ENCODE peak calls at places on chromosome 4, in four cellular contexts. O is GM12891, E is HL-60, J is K562. Q is an unnamed sample.
A peak's percentile ranks its signal among the peaks of the same experiment; 100 is the strongest.

GRCh38 chr4:140156529-140157171 is 2.7 kb upstream of the MAML3 start:
- DNase-seq in O (peak; percentile 18), E (peak; percentile 84), J (no peak), Q (peak; percentile 24)

GRCh38 chr4:113987382-113987930 is 8.0 kb upstream of the ARSJ start:
- DNase-seq in O (no peak), E (no peak), J (no peak), Q (no peak)

GRCh38 chr4:160877087-160877790 is 1286.6 kb downstream of the FSTL5 start:
- DNase-seq in O (no peak), E (no peak), J (no peak), Q (no peak)

GRCh38 chr4:111717916-111718315 is 427.3 kb upstream of the FAM241A start:
- DNase-seq in O (no peak), E (no peak), J (no peak), Q (no peak)

GRCh38 chr4:110630621-110631402 is 7.9 kb upstream of the PITX2 start:
- DNase-seq in O (no peak), E (no peak), J (no peak), Q (no peak)

GRCh38 chr4:19651481-19651880 is 600.2 kb upstream of the SLIT2 start:
- DNase-seq in O (no peak), E (no peak), J (no peak), Q (no peak)

GRCh38 chr4:2354127-2354526 is 64.3 kb downstream of the ZFYVE28 start:
- DNase-seq in O (no peak), E (no peak), J (peak; percentile 53), Q (no peak)

GRCh38 chr4:39042365-39042764 is 10.2 kb upstream of the TMEM156 start:
- DNase-seq in O (no peak), E (peak; percentile 12), J (no peak), Q (no peak)

GRCh38 chr4:2255501-2256155 is 6.3 kb downstream of the MXD4 start:
- DNase-seq in O (peak; percentile 6), E (no peak), J (no peak), Q (no peak)

GRCh38 chr4:23934915-23935314 is 45.1 kb upstream of the PPARGC1A start:
- DNase-seq in O (no peak), E (peak; percentile 9), J (no peak), Q (no peak)

GRCh38 chr4:3346146-3346545 is 53.3 kb downstream of the RGS12 start:
- DNase-seq in O (peak; percentile 57), E (peak; percentile 77), J (peak; percentile 68), Q (peak; percentile 30)

GRCh38 chr4:116302990-116303735 is 782.2 kb downstream of the TRAM1L1 start:
- DNase-seq in O (no peak), E (no peak), J (no peak), Q (no peak)

GRCh38 chr4:48193096-48193836 is 59.2 kb upstream of the TXK start:
- DNase-seq in O (no peak), E (no peak), J (no peak), Q (no peak)

GRCh38 chr4:145842224-145842887 is 96.3 kb downstream of the ZNF827 start:
- DNase-seq in O (no peak), E (no peak), J (no peak), Q (no peak)

GRCh38 chr4:4416981-4417380 is 30.1 kb downstream of the NSG1 start:
- DNase-seq in O (no peak), E (no peak), J (no peak), Q (no peak)

GRCh38 chr4:2694691-2695090 is 61.4 kb downstream of the TNIP2 start:
- DNase-seq in O (no peak), E (no peak), J (no peak), Q (no peak)

GRCh38 chr4:110518889-110519490 is 43.0 kb downstream of the ENPEP start:
- DNase-seq in O (no peak), E (no peak), J (peak; percentile 35), Q (no peak)

GRCh38 chr4:72112514-72113156 is 80.8 kb downstream of the NPFFR2 start:
- DNase-seq in O (no peak), E (no peak), J (peak; percentile 38), Q (peak; percentile 88)

GRCh38 chr4:62952366-62952765 is 1456.9 kb downstream of the TECRL start:
- DNase-seq in O (no peak), E (no peak), J (no peak), Q (no peak)

GRCh38 chr4:174490356-174490969 is 31.8 kb downstream of the HPGD start:
- DNase-seq in O (no peak), E (no peak), J (no peak), Q (no peak)

DNA sequence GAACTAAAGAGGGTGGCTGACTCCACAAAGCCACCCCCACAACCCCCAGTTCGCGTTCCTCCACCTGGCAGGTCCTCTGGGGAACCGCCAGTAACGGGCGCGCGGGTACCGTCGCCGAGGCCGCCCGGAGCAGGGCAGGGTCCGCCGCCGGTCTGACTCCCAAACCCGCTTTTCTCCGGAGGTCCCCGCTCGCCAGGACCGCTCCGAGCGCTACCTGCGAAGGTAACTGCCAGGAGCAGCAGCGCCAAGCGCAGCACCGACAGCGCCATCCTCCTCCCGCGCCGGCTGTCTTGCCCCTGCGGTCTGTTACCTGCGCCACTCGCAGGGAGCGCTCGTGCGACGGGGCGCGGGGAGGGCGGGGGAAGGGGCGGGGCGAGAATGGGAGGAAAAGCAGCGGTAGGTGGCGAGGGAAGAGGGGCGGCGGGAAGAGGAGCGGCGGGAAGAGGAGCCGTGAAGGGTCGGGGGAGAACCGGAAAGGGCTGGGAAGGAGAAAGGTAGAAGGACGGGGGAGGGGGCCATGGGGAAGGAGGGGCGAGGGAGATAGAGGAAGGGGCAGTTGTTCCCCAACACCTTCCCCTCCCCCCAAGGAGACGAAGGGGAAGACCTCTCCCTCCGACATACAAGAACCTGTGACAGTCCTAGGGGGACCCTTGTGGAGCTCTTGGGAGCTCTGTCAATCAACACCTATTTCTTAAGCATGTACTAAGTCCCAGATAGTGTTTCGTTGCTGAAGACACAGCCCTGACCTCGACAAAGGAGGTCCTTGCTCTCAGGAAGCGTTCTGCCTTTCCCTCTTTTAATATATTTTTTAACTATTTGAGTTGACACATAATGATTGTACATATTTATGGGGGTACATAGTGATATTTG is at the start of gene SPINK2:
- DNase-seq in O (peak; percentile 43), E (no peak), J (peak; percentile 80), Q (no peak)
- TF ChIP-seq SPI1 in O (no peak), E (no peak), J (no peak), Q (no peak)

GRCh38 chr4:87677731-87678130 is 27.7 kb downstream of the DMP1 start:
- DNase-seq in O (no peak), E (no peak), J (no peak), Q (peak; percentile 12)

GRCh38 chr4:87680271-87680670 is 30.2 kb downstream of the DMP1 start:
- DNase-seq in O (no peak), E (no peak), J (no peak), Q (no peak)

DNA sequence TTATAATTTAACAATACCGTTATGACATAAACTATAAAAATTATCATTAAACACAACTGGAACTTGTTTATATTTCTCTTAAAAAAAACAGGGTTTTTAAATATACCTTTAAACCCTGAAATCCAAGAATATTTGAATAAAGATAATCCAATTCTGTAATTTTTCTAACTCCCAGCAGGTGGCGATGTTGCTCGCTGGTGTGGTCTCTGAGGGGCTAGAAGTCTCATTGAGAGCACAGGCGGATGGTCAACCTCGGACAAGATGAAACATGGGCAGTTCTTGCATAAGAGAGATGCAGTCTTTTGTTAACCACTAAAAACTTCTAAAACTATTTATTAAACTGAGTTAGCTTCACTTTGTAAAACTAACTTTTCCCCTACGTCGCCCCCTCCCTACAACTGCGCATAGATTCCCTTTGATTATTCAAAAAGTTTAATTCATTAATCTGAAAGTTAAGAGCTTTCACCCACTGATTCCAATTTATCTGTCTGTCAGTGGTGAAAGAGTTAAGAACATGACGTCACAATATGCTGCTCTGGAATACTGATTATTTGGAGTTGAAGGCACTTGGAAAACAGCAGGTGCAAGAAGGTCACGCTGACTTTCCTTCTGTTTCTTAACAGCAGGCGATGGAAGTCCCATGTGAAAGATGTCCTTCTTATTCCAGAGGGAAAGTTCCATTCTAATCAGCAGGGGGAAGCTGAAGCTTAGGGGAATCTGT is 29.5 kb downstream of the DMP1 start:
- DNase-seq in O (peak; percentile 13), E (peak; percentile 13), J (peak; percentile 67), Q (peak; percentile 2)
- TF ChIP-seq SPI1 in O (no peak), E (no peak), J (no peak), Q (no peak)

GRCh38 chr4:41856797-41857196 is 78.4 kb upstream of the TMEM33 start:
- DNase-seq in O (no peak), E (no peak), J (no peak), Q (no peak)
- TF ChIP-seq SPI1 in O (no peak), E (no peak), J (no peak), Q (no peak)

GRCh38 chr4:189053621-189054020 is 887.1 kb upstream of the FRG1 start:
- DNase-seq in O (no peak), E (no peak), J (no peak), Q (no peak)

GRCh38 chr4:189048119-189048518 is 892.6 kb upstream of the FRG1 start:
- DNase-seq in O (no peak), E (no peak), J (no peak), Q (no peak)

GRCh38 chr4:189046642-189047041 is 894.0 kb upstream of the FRG1 start:
- DNase-seq in O (no peak), E (no peak), J (no peak), Q (no peak)

DNA sequence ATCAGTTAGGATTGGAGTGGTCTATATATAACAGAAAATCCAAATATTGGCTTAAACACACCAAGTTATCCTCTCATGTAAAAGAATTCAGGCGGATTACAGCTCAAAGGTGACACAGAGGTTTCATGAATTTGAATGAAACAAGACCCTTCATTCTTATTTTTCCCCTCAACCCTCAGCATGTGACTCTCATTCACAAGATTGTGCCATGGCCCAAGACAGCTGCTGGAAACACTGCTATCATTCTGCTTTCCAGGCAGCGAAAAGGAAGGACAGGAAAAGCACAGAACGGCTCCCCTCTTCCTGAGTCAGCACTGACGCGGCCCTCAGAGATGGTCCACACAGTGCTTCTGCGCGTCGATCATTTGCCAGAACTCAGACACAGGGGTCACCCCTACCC is 891.0 kb upstream of the FRG1 start:
- DNase-seq in O (no peak), E (no peak), J (no peak), Q (no peak)
- TF ChIP-seq SPI1 in O (no peak), E (no peak), J (no peak), Q (no peak)

GRCh38 chr4:132218406-132218805 is 930.7 kb upstream of the PCDH10 start:
- DNase-seq in O (no peak), E (no peak), J (no peak), Q (no peak)
- TF ChIP-seq SPI1 in O (no peak), E (no peak), J (no peak), Q (no peak)

GRCh38 chr4:8785656-8786142 is 85.9 kb downstream of the HMX1 start:
- DNase-seq in O (no peak), E (no peak), J (no peak), Q (no peak)
- TF ChIP-seq SPI1 in O (no peak), E (no peak), J (no peak), Q (no peak)

DNA sequence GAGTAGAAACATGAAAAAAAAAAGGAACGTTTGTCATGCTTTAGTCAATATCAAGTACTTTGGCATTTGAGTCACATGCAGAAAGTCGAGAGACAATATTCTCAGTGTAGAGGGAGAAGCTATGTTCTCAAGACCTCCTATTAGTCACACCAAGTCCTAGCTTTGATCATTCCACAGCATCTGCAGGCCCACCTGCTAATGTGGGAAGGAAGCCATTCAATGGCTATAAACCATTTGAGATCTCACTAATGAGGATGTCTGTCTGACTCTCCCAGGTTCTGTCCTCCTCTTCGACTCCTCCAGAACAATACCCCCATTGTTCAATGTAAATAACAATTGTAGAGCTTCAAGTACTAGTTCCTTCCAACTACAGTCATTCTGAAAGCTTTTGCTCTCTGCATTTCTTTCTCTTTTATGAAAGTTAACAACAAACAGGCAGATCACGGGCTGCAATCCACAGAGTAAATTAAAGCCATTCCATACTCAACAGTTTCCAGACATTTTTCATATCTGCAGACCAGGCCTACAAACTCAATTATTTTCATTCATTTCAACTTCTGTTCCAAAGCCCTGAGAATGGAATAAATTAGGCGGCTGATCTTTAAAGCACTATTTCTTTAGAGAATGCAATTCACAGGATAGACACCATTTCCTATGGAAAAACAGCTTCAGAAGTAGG is 140.2 kb upstream of the EDNRA start:
- DNase-seq in O (no peak), E (no peak), J (no peak), Q (peak; percentile 19)
- TF ChIP-seq SPI1 in O (no peak), E (no peak), J (no peak), Q (peak; percentile 15)